ENCODE peak calls at places on chromosome 4, in ten cellular contexts. X, U, S, E, F, R, V, P, T and J are unnamed samples. For H3K4me1, the result is how much of the 10 kb centered on the place peaks cover.

GRCh38 chr4:59646082-59646481 is 1554.0 kb upstream of the ADGRL3 start:
- DNase-seq in X (no peak), U (no peak), S (no peak), E (no peak), F (no peak), R (no peak), V (no peak), P (no peak), T (no peak), J (no peak)

GRCh38 chr4:105714932-105715331 is 6.3 kb downstream of the GSTCD start:
- DNase-seq in X (no peak), U (no peak), S (no peak), E (no peak), F (no peak), R (no peak), V (no peak), P (no peak), T (no peak), J (no peak)

GRCh38 chr4:29278580-29278979 is 1441.6 kb upstream of the PCDH7 start:
- DNase-seq in X (no peak), U (no peak), S (no peak), E (no peak), F (no peak), R (no peak), V (no peak), P (no peak), T (no peak), J (no peak)

GRCh38 chr4:70915048-70915815 is 13.1 kb downstream of the MOB1B start:
- DNase-seq in X (no peak), U (no peak), S (no peak), E (no peak), F (no peak), R (no peak), V (no peak), P (no peak), T (no peak), J (no peak)

GRCh38 chr4:89998350-89999098 is 103.9 kb downstream of the MMRN1 start:
- DNase-seq in X (no peak), U (no peak), S (no peak), E (no peak), F (no peak), R (no peak), V (no peak), P (no peak), T (no peak), J (no peak)

GRCh38 chr4:166972071-166972470 is 262.2 kb downstream of the SPOCK3 start:
- DNase-seq in X (no peak), U (peak), S (no peak), E (no peak), F (no peak), R (no peak), V (no peak), P (no peak), T (no peak), J (no peak)

GRCh38 chr4:148852092-148852699 is 410.0 kb upstream of the NR3C2 start:
- DNase-seq in X (no peak), U (no peak), S (no peak), E (no peak), F (no peak), R (no peak), V (no peak), P (no peak), T (no peak), J (no peak)

GRCh38 chr4:185134176-185134869 is 8.7 kb upstream of the SLC25A4 start:
- DNase-seq in X (no peak), U (no peak), S (no peak), E (no peak), F (no peak), R (no peak), V (peak), P (no peak), T (no peak), J (no peak)

GRCh38 chr4:10582059-10582686 is 102.4 kb downstream of the CLNK start:
- DNase-seq in X (no peak), U (peak), S (peak), E (no peak), F (peak), R (peak), V (peak), P (peak), T (peak), J (peak)

GRCh38 chr4:181566490-181566889 is 676.7 kb upstream of the TENM3 start:
- DNase-seq in X (no peak), U (no peak), S (no peak), E (no peak), F (no peak), R (no peak), V (no peak), P (no peak), T (no peak), J (no peak)

GRCh38 chr4:155639674-155640529 is 26.7 kb upstream of the GUCY1A1 start:
- DNase-seq in X (no peak), U (no peak), S (no peak), E (no peak), F (no peak), R (no peak), V (no peak), P (no peak), T (no peak), J (no peak)

GRCh38 chr4:73917081-73917501 is 47.9 kb downstream of the CXCL1 start:
- DNase-seq in X (no peak), U (no peak), S (no peak), E (no peak), F (no peak), R (no peak), V (no peak), P (no peak), T (no peak), J (no peak)

GRCh38 chr4:123190176-123190575 is 206.4 kb upstream of the SPRY1 start:
- DNase-seq in X (no peak), U (no peak), S (no peak), E (no peak), F (no peak), R (no peak), V (no peak), P (no peak), T (no peak), J (no peak)

GRCh38 chr4:102263024-102263787 is 82.1 kb downstream of the SLC39A8 start:
- DNase-seq in X (no peak), U (peak), S (no peak), E (no peak), F (no peak), R (no peak), V (peak), P (no peak), T (no peak), J (no peak)

GRCh38 chr4:4689694-4690440 is 148.0 kb upstream of the STX18 start:
- DNase-seq in X (no peak), U (no peak), S (no peak), E (no peak), F (no peak), R (no peak), V (no peak), P (no peak), T (no peak), J (no peak)

GRCh38 chr4:159134422-159134821 is 31.5 kb downstream of the RAPGEF2 start:
- DNase-seq in X (no peak), U (no peak), S (no peak), E (no peak), F (no peak), R (no peak), V (no peak), P (no peak), T (no peak), J (no peak)

GRCh38 chr4:102761478-102761790 is 666 bp upstream of the MANBA start:
- DNase-seq in X (no peak), U (no peak), S (no peak), E (no peak), F (no peak), R (no peak), V (no peak), P (no peak), T (peak), J (peak)

GRCh38 chr4:45662996-45663395 is 460.9 kb downstream of the GABRG1 start:
- DNase-seq in X (no peak), U (no peak), S (no peak), E (no peak), F (peak), R (peak), V (no peak), P (no peak), T (peak), J (peak)

GRCh38 chr4:153115322-153116100 is 88.7 kb upstream of the TRIM2 start:
- DNase-seq in X (no peak), U (peak), S (peak), E (peak), F (peak), R (no peak), V (peak), P (no peak), T (peak), J (no peak)

GRCh38 chr4:81198151-81198550 is 16.9 kb downstream of the PRKG2 start:
- DNase-seq in X (no peak), U (no peak), S (no peak), E (no peak), F (no peak), R (no peak), V (no peak), P (no peak), T (peak), J (no peak)

GRCh38 chr4:167469436-167469835 is 235.1 kb upstream of the SPOCK3 start:
- DNase-seq in X (no peak), U (no peak), S (no peak), E (no peak), F (no peak), R (no peak), V (no peak), P (no peak), T (no peak), J (no peak)

GRCh38 chr4:121728798-121729226 is 32.0 kb upstream of the ANXA5 start:
- DNase-seq in X (no peak), U (no peak), S (no peak), E (no peak), F (no peak), R (no peak), V (no peak), P (no peak), T (no peak), J (no peak)

GRCh38 chr4:81724925-81725329 is 253.2 kb upstream of the RASGEF1B start:
- DNase-seq in X (peak), U (no peak), S (peak), E (no peak), F (peak), R (no peak), V (no peak), P (no peak), T (peak), J (peak)

GRCh38 chr4:183409956-183410355 is 34.5 kb upstream of the CDKN2AIP start:
- DNase-seq in X (no peak), U (no peak), S (no peak), E (no peak), F (no peak), R (no peak), V (no peak), P (no peak), T (no peak), J (no peak)

GRCh38 chr4:111883557-111883999 is 261.7 kb upstream of the FAM241A start:
- DNase-seq in X (no peak), U (no peak), S (no peak), E (no peak), F (no peak), R (no peak), V (no peak), P (no peak), T (no peak), J (no peak)

GRCh38 chr4:58216461-58216860 is 1106.3 kb upstream of the IGFBP7 start:
- DNase-seq in X (no peak), U (no peak), S (no peak), E (no peak), F (no peak), R (no peak), V (no peak), P (no peak), T (no peak), J (no peak)

GRCh38 chr4:156505341-156505955 is 466.2 kb downstream of the PDGFC start:
- DNase-seq in X (no peak), U (no peak), S (no peak), E (no peak), F (no peak), R (no peak), V (no peak), P (no peak), T (no peak), J (no peak)

GRCh38 chr4:153763404-153763803 is 3.6 kb upstream of the RNF175 start:
- DNase-seq in X (no peak), U (no peak), S (no peak), E (no peak), F (no peak), R (no peak), V (no peak), P (no peak), T (no peak), J (no peak)

DNA sequence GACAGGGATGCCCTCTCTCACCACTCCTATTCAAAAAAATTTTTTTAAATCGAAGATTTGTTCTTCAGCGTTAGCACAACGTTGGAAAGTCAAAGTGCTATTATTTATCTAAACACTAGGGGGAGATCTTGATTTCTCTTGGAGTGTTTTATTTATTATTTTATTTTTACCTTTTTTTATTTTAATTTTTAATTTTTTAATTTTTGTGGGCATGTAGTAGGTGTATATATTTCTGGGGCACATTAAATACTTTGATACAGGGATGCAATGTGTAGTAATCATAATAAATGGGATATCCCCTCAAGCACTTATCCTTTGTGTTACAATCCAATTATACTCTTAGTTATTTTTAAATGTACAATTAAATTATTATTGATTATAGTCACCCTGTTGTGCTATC is 37.4 kb upstream of the SLC10A4 start:
- DNase-seq in X (no peak), U (no peak), S (no peak), E (no peak), F (no peak), R (no peak), V (peak), P (no peak), T (no peak), J (no peak)
- TF ChIP-seq CTCF in X (peak), U (peak), S (peak), E (peak), F (peak), R (peak), V (peak), P (no peak), T (no peak), J (peak)

GRCh38 chr4:1715002-1715761 is 3.1 kb upstream of the SLBP start:
- DNase-seq in X (no peak), U (no peak), S (no peak), E (no peak), F (no peak), R (no peak), V (no peak), P (peak), T (no peak), J (peak)

GRCh38 chr4:1717129-1718094 is 3.7 kb downstream of the TMEM129 start:
- DNase-seq in X (no peak), U (no peak), S (no peak), E (no peak), F (no peak), R (no peak), V (no peak), P (peak), T (no peak), J (peak)

GRCh38 chr4:1718095-1718850 is 2.9 kb downstream of the TMEM129 start:
- DNase-seq in X (no peak), U (no peak), S (no peak), E (no peak), F (peak), R (peak), V (no peak), P (peak), T (no peak), J (no peak)

GRCh38 chr4:1714303-1715001 is 2.3 kb upstream of the SLBP start:
- DNase-seq in X (no peak), U (no peak), S (no peak), E (no peak), F (no peak), R (no peak), V (no peak), P (peak), T (no peak), J (no peak)

DNA sequence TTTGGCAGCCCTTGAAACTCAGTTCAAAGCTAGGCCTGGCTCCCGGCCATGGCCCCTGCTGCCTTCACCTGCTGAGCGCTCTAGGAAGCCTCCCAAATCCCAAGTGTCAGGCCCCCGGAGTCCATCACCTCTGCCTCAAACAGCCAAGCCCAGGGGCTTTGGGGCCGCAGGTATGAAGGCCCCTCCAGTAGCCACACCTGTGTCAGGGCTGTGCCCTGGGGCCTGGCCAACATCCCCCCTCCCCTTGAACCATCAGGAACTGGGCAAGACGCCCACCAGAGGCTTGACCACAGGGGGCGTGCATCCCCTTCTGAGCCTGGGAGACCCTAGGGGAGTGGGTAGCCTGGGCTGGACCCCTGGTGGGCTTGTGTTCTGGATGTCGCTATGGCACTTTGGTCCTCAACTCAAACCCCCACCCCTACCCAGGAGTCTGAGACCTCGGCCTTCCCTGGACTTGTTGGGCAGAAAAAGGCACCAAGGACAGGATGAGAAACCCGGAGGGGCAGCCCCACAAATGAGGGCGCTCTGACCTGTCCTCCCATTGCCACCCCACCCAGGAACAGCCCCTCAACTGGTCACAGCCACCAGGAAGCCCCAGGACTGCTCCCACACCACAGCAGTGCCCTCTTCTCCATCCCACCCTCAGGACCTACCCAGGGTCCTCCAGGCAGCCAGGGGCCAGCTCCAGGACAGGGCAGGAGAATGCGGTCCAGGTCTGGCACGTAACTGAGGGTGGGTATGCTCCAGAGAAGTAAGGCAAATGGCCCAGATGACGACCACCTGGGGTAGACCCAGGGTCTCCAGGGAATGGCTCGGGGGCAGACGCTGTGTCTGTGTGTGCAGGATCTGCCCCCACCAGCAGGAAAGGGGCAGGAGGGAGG is 4.2 kb upstream of the SLBP start:
- DNase-seq in X (no peak), U (no peak), S (no peak), E (no peak), F (no peak), R (no peak), V (no peak), P (peak), T (no peak), J (no peak)
- H3K4me1 ChIP-seq in X (under half), U (under half), S (under half), E (under half), F (under half), R (half or more), V (under half), P (under half), T (half or more), J (under half)

GRCh38 chr4:61614256-61614655 is 414.1 kb downstream of the ADGRL3 start:
- DNase-seq in X (no peak), U (no peak), S (no peak), E (no peak), F (no peak), R (no peak), V (no peak), P (no peak), T (no peak), J (no peak)

GRCh38 chr4:61619528-61619927 is 419.4 kb downstream of the ADGRL3 start:
- DNase-seq in X (no peak), U (no peak), S (no peak), E (no peak), F (no peak), R (no peak), V (peak), P (no peak), T (no peak), J (no peak)
- TF ChIP-seq CTCF in X (peak), U (peak), S (peak), E (no peak), F (no peak), R (no peak), V (no peak), P (no peak), T (no peak), J (no peak)

GRCh38 chr4:68864438-68865177 is 48.8 kb downstream of the UGT2B10 start:
- DNase-seq in X (no peak), U (no peak), S (no peak), E (no peak), F (no peak), R (peak), V (no peak), P (no peak), T (peak), J (peak)
- H3K4me1 ChIP-seq in X (under half), U (under half), S (under half), E (under half), F (under half), R (half or more), V (under half), P (under half), T (under half), J (under half)